ENCODE peak calls at places on chromosome 17, in eight cellular contexts. D is AG08395; V is HCEC 1CT; Z is progenitor cell of endocrine pancreas; T is activated CD8-positive, alpha-beta T cell treated with anti-CD3 and anti-CD28 coated beads, Interleukin-2, amount 10 ng/mL, durations not matched to agents 7 days and 5 days; L is activated effector memory CD4-positive, alpha-beta T cell treated with Interleukin-2 at 50 U/mL for 16 hours; W is iris pigment epithelial cell; C is neural crest cell. I is an unnamed sample.

GRCh38 chr17:43986225-43986981 is 18.0 kb upstream of the NAGS start:
- DNase-seq in Z (no peak), C (no peak), V (no peak), D (no peak), T (no peak), L (no peak), W (no peak), I (no peak)

GRCh38 chr17:14699569-14700190 is 398.8 kb downstream of the HS3ST3B1 start:
- DNase-seq in L (no peak), D (no peak), T (no peak), V (no peak), Z (no peak), W (no peak), C (no peak), I (no peak)

GRCh38 chr17:39209317-39210092 is 9.4 kb downstream of the RPL19 start:
- DNase-seq in C (no peak), T (peak), V (peak), L (peak), W (peak), Z (no peak), D (peak), I (no peak)

GRCh38 chr17:61235821-61236197 is 163.8 kb upstream of the TBX2 start:
- DNase-seq in Z (no peak), T (no peak), V (no peak), W (peak), D (peak), L (no peak), C (no peak), I (no peak)

GRCh38 chr17:74554909-74555308 is 9.0 kb upstream of the CD300C start:
- DNase-seq in L (no peak), D (no peak), T (no peak), V (no peak), Z (no peak), C (no peak), W (no peak), I (no peak)

GRCh38 chr17:82452162-82452561 is 1.6 kb upstream of the CYBC1 start:
- DNase-seq in W (no peak), L (no peak), T (no peak), C (no peak), D (no peak), Z (no peak), V (no peak), I (no peak)

GRCh38 chr17:34820922-34821321 is 140.3 kb downstream of the CCT6B start:
- DNase-seq in V (no peak), L (no peak), T (no peak), W (no peak), D (no peak), Z (no peak), C (no peak), I (no peak)

GRCh38 chr17:9003355-9004131 is 17.8 kb upstream of the NTN1 start:
- DNase-seq in Z (peak), C (peak), T (no peak), D (no peak), W (no peak), V (no peak), L (no peak), I (no peak)

GRCh38 chr17:66542183-66542966 is 240.0 kb downstream of the PRKCA start:
- DNase-seq in Z (no peak), W (peak), D (no peak), T (peak), V (peak), C (no peak), L (no peak), I (no peak)

GRCh38 chr17:74473294-74473693 is 6.9 kb downstream of the CD300A start:
- DNase-seq in V (no peak), D (no peak), W (no peak), Z (no peak), L (no peak), T (no peak), C (no peak), I (no peak)

GRCh38 chr17:65785109-65785508 is 223.7 kb upstream of the AXIN2 start:
- DNase-seq in V (peak), L (no peak), W (peak), C (no peak), D (peak), T (no peak), Z (no peak), I (peak)

GRCh38 chr17:64133546-64134215 is 3.7 kb upstream of the ERN1 start:
- DNase-seq in C (peak), D (peak), V (peak), L (no peak), Z (no peak), T (peak), W (peak), I (peak)

I was measured in NCI-H460.